ENCODE peak calls at places on chromosome X, in five cellular contexts. One of them, this sample, is unnamed.

GRCh38 chrX:71475906-71476305 is 57.0 kb upstream of the OGT start:
- DNase-seq in tibial artery: no peak
- DNase-seq in AG04450: no peak
- DNase-seq in astrocyte of the spinal cord: no peak
- DNase-seq in mesenchymal stem cell: no peak
- DNase-seq in this sample: no peak

GRCh38 chrX:123818243-123818642 is 41.6 kb upstream of the XIAP start:
- DNase-seq in mesenchymal stem cell: peak; percentile 58
- DNase-seq in AG04450: no peak
- DNase-seq in tibial artery: no peak
- DNase-seq in astrocyte of the spinal cord: no peak
- DNase-seq in this sample: no peak

GRCh38 chrX:53440631-53441517 is 6.7 kb upstream of the HSD17B10 start:
- DNase-seq in tibial artery: peak; percentile 86
- DNase-seq in AG04450: no peak
- DNase-seq in mesenchymal stem cell: peak; percentile 69
- DNase-seq in astrocyte of the spinal cord: peak; percentile 58
- DNase-seq in this sample: no peak

GRCh38 chrX:86148024-86148511 is at the start of gene DACH2:
- DNase-seq in mesenchymal stem cell: peak; percentile 56
- DNase-seq in tibial artery: peak; percentile 74
- DNase-seq in AG04450: peak; percentile 24
- DNase-seq in astrocyte of the spinal cord: peak; percentile 49
- DNase-seq in this sample: peak; percentile 12

GRCh38 chrX:35787867-35788266 is 10.3 kb upstream of the MAGEB16 start:
- DNase-seq in tibial artery: no peak
- DNase-seq in AG04450: no peak
- DNase-seq in astrocyte of the spinal cord: no peak
- DNase-seq in mesenchymal stem cell: no peak
- DNase-seq in this sample: no peak

GRCh38 chrX:39050427-39050826 is 249.2 kb downstream of the MID1IP1 start:
- DNase-seq in astrocyte of the spinal cord: no peak
- DNase-seq in AG04450: no peak
- DNase-seq in mesenchymal stem cell: no peak
- DNase-seq in tibial artery: no peak
- DNase-seq in this sample: no peak

GRCh38 chrX:105758784-105759183 is 63.6 kb upstream of the NRK start:
- DNase-seq in mesenchymal stem cell: peak; percentile 34
- DNase-seq in AG04450: no peak
- DNase-seq in astrocyte of the spinal cord: no peak
- DNase-seq in tibial artery: no peak
- DNase-seq in this sample: no peak

GRCh38 chrX:115696939-115697338 is 136.0 kb downstream of the PLS3 start:
- DNase-seq in mesenchymal stem cell: no peak
- DNase-seq in astrocyte of the spinal cord: no peak
- DNase-seq in AG04450: no peak
- DNase-seq in tibial artery: no peak
- DNase-seq in this sample: no peak

GRCh38 chrX:123561439-123562215 is 171.2 kb downstream of the THOC2 start:
- DNase-seq in mesenchymal stem cell: no peak
- DNase-seq in astrocyte of the spinal cord: no peak
- DNase-seq in AG04450: no peak
- DNase-seq in tibial artery: no peak
- DNase-seq in this sample: no peak

GRCh38 chrX:37753384-37753783 is 26.5 kb upstream of the CYBB start:
- DNase-seq in tibial artery: no peak
- DNase-seq in astrocyte of the spinal cord: no peak
- DNase-seq in mesenchymal stem cell: no peak
- DNase-seq in AG04450: no peak
- DNase-seq in this sample: no peak

GRCh38 chrX:45771114-45771513 is 570.4 kb upstream of the DIPK2B start:
- DNase-seq in mesenchymal stem cell: peak; percentile 94
- DNase-seq in tibial artery: no peak
- DNase-seq in AG04450: peak; percentile 75
- DNase-seq in astrocyte of the spinal cord: peak; percentile 91
- DNase-seq in this sample: peak; percentile 72

GRCh38 chrX:55220119-55220794 is at the start of gene PAGE5:
- DNase-seq in astrocyte of the spinal cord: no peak
- DNase-seq in AG04450: no peak
- DNase-seq in tibial artery: no peak
- DNase-seq in mesenchymal stem cell: no peak
- DNase-seq in this sample: no peak

GRCh38 chrX:97009391-97009790 is 125.7 kb downstream of the RPA4 start:
- DNase-seq in tibial artery: no peak
- DNase-seq in mesenchymal stem cell: no peak
- DNase-seq in astrocyte of the spinal cord: no peak
- DNase-seq in AG04450: no peak
- DNase-seq in this sample: no peak

GRCh38 chrX:97609938-97610337 is 726.2 kb downstream of the RPA4 start:
- DNase-seq in tibial artery: no peak
- DNase-seq in astrocyte of the spinal cord: no peak
- DNase-seq in AG04450: no peak
- DNase-seq in mesenchymal stem cell: no peak
- DNase-seq in this sample: no peak

GRCh38 chrX:1477801-1478458 is 25.2 kb upstream of the ASMTL start:
- DNase-seq in AG04450: no peak
- DNase-seq in astrocyte of the spinal cord: peak; percentile 59
- DNase-seq in tibial artery: no peak
- DNase-seq in mesenchymal stem cell: no peak
- DNase-seq in this sample: no peak

GRCh38 chrX:38117485-38117884 is 103.2 kb downstream of the SRPX start:
- DNase-seq in AG04450: no peak
- DNase-seq in mesenchymal stem cell: no peak
- DNase-seq in tibial artery: no peak
- DNase-seq in astrocyte of the spinal cord: peak; percentile 57
- DNase-seq in this sample: peak; percentile 8

GRCh38 chrX:150730719-150731118 is 37.5 kb downstream of the MTMR1 start:
- DNase-seq in mesenchymal stem cell: no peak
- DNase-seq in AG04450: no peak
- DNase-seq in astrocyte of the spinal cord: peak; percentile 37
- DNase-seq in tibial artery: no peak
- DNase-seq in this sample: no peak

GRCh38 chrX:45142185-45142584 is 58.5 kb downstream of the DIPK2B start:
- DNase-seq in mesenchymal stem cell: no peak
- DNase-seq in astrocyte of the spinal cord: no peak
- DNase-seq in tibial artery: no peak
- DNase-seq in AG04450: no peak
- DNase-seq in this sample: peak; percentile 34

GRCh38 chrX:63250253-63250868 is 100.8 kb downstream of the SPIN4 start:
- DNase-seq in tibial artery: no peak
- DNase-seq in AG04450: peak; percentile 56
- DNase-seq in astrocyte of the spinal cord: peak; percentile 73
- DNase-seq in mesenchymal stem cell: peak; percentile 78
- DNase-seq in this sample: peak; percentile 34

GRCh38 chrX:44915361-44915868 is 42.4 kb downstream of the KDM6A start:
- DNase-seq in mesenchymal stem cell: peak; percentile 20
- DNase-seq in AG04450: no peak
- DNase-seq in astrocyte of the spinal cord: no peak
- DNase-seq in tibial artery: no peak
- DNase-seq in this sample: no peak

GRCh38 chrX:39504850-39505259 is 592.9 kb downstream of the BCOR start:
- DNase-seq in AG04450: no peak
- DNase-seq in astrocyte of the spinal cord: no peak
- DNase-seq in tibial artery: no peak
- DNase-seq in mesenchymal stem cell: peak; percentile 2
- DNase-seq in this sample: no peak

GRCh38 chrX:153966283-153966688 is 5.3 kb downstream of the HCFC1 start:
- DNase-seq in tibial artery: peak; percentile 81
- DNase-seq in astrocyte of the spinal cord: peak; percentile 17
- DNase-seq in mesenchymal stem cell: no peak
- DNase-seq in AG04450: no peak
- DNase-seq in this sample: no peak

GRCh38 chrX:153966841-153967535 is 4.6 kb downstream of the HCFC1 start:
- DNase-seq in AG04450: no peak
- DNase-seq in astrocyte of the spinal cord: no peak
- DNase-seq in tibial artery: no peak
- DNase-seq in mesenchymal stem cell: no peak
- DNase-seq in this sample: no peak

GRCh38 chrX:153968255-153968654 is 3.4 kb downstream of the HCFC1 start:
- DNase-seq in AG04450: no peak
- DNase-seq in mesenchymal stem cell: no peak
- DNase-seq in astrocyte of the spinal cord: no peak
- DNase-seq in tibial artery: no peak
- DNase-seq in this sample: no peak

GRCh38 chrX:153968754-153969124 is 2.9 kb downstream of the HCFC1 start:
- DNase-seq in astrocyte of the spinal cord: peak; percentile 16
- DNase-seq in tibial artery: no peak
- DNase-seq in mesenchymal stem cell: no peak
- DNase-seq in AG04450: no peak
- DNase-seq in this sample: no peak

GRCh38 chrX:153967536-153968214 is 3.9 kb downstream of the HCFC1 start:
- DNase-seq in mesenchymal stem cell: no peak
- DNase-seq in AG04450: no peak
- DNase-seq in tibial artery: no peak
- DNase-seq in astrocyte of the spinal cord: no peak
- DNase-seq in this sample: no peak
- H3K4me3 ChIP-seq in mesenchymal stem cell: peak overlapping the region; percentile 99
- H3K4me3 ChIP-seq in AG04450: no peak overlapping the region
- H3K4me3 ChIP-seq in tibial artery: no peak overlapping the region
- H3K4me3 ChIP-seq in astrocyte of the spinal cord: no peak overlapping the region
- H3K4me3 ChIP-seq in this sample: no peak overlapping the region

GRCh38 chrX:15947648-15948317 is 93.2 kb upstream of the AP1S2 start:
- DNase-seq in mesenchymal stem cell: peak; percentile 53
- DNase-seq in astrocyte of the spinal cord: peak; percentile 57
- DNase-seq in tibial artery: no peak
- DNase-seq in AG04450: peak; percentile 8
- DNase-seq in this sample: no peak
- H3K4me3 ChIP-seq in mesenchymal stem cell: peak overlapping the region; percentile 65
- H3K4me3 ChIP-seq in astrocyte of the spinal cord: no peak overlapping the region
- H3K4me3 ChIP-seq in tibial artery: no peak overlapping the region
- H3K4me3 ChIP-seq in AG04450: no peak overlapping the region
- H3K4me3 ChIP-seq in this sample: no peak overlapping the region

DNA sequence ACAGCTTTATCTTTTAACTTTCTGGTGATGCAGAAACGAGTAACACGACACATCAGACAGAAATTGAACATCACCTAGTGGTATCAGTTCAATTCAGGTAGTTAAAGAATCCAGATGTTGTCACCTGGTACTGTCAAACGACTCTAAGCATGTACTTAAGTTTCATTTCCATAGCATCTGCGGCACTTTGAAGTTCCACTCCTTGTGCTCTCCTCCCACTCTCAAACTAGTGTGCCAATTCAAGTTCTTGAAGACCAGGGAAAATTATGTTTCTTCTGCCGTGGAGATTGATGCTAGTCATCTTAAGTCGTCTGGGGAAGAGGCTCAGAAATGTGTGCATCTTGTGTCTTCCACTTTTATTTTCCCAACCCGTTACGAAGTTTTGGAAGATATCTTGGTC is 868 bp downstream of the COL4A6 start:
- DNase-seq in astrocyte of the spinal cord: no peak
- DNase-seq in AG04450: no peak
- DNase-seq in tibial artery: no peak
- DNase-seq in mesenchymal stem cell: peak; percentile 14
- DNase-seq in this sample: no peak
- H3K4me3 ChIP-seq in astrocyte of the spinal cord: peak overlapping the region; percentile 39
- H3K4me3 ChIP-seq in AG04450: peak overlapping the region; percentile 59
- H3K4me3 ChIP-seq in tibial artery: peak overlapping the region; percentile 52
- H3K4me3 ChIP-seq in mesenchymal stem cell: peak overlapping the region; percentile 66
- H3K4me3 ChIP-seq in this sample: no peak overlapping the region

DNA sequence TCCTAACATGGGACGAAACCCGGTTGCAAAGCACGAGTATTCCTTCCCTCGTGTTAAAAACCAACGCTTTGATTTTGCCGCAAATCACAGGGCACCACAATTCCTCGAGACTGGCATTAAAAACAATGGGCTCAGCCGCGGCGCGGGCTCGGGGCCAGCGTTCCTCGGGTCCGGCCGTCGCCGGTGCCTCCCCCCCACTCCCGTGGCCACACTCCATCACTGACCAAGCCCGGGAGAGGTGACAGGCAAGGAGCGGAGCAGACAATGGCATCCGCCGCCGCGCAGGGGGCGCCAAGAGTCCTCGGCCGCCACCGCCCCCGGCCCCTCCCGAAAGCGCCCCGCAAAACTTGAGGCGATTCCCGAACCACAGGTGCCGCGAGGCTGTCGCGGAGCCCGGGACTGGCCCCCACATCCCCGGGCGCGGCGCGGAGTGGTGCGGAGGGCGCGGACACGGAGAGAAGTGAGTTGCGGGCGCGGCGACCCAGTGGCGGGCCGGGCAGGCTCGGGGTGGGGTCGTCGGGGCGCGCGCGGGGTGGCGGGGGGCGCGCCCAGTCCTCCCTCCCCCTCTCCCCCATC is 445 bp downstream of the AP1S2 start:
- DNase-seq in mesenchymal stem cell: peak; percentile 39
- DNase-seq in tibial artery: peak; percentile 69
- DNase-seq in AG04450: no peak
- DNase-seq in astrocyte of the spinal cord: no peak
- DNase-seq in this sample: no peak
- H3K4me3 ChIP-seq in mesenchymal stem cell: peak overlapping the region; percentile 83
- H3K4me3 ChIP-seq in tibial artery: peak overlapping the region; percentile 87
- H3K4me3 ChIP-seq in AG04450: peak overlapping the region; percentile 68
- H3K4me3 ChIP-seq in astrocyte of the spinal cord: peak overlapping the region; percentile 68
- H3K4me3 ChIP-seq in this sample: peak overlapping the region; percentile 79

GRCh38 chrX:48002929-48003328 is 860 bp downstream of the ZNF182 start:
- DNase-seq in astrocyte of the spinal cord: no peak
- DNase-seq in tibial artery: no peak
- DNase-seq in AG04450: no peak
- DNase-seq in mesenchymal stem cell: no peak
- DNase-seq in this sample: no peak
- H3K4me3 ChIP-seq in astrocyte of the spinal cord: peak overlapping the region; percentile 69
- H3K4me3 ChIP-seq in tibial artery: peak overlapping the region; percentile 66
- H3K4me3 ChIP-seq in AG04450: peak overlapping the region; percentile 74
- H3K4me3 ChIP-seq in mesenchymal stem cell: peak overlapping the region; percentile 90
- H3K4me3 ChIP-seq in this sample: peak overlapping the region; percentile 80